ENCODE peak calls at places on chromosomes 7 and 10, in nine cellular contexts. M is stimulated activated CD4-positive, alpha-beta T cell treated with anti-CD3 and anti-CD28 coated beads, Interleukin-1b, Interleukin-23, amount 100 ng/mL, for 24 hours; S is cardiac fibroblast; W is heart left ventricle; B is T-helper 2 cell; V is HFF-Myc; I is activated CD8-positive, alpha-beta memory T cell treated with anti-CD3 and anti-CD28 coated beads for 48 hours; O is M059J; J is coronary artery. H is an unnamed sample.

GRCh38 chr7:18458830-18459229 is 36.7 kb upstream of the HDAC9 start:
- DNase-seq in M (no peak), S (no peak), W (no peak), B (no peak), V (no peak), I (no peak), O (peak), J (no peak), H (peak)

GRCh38 chr7:1314021-1314907 is 81.6 kb downstream of the UNCX start:
- DNase-seq in M (no peak), S (no peak), W (no peak), B (peak), V (no peak), I (no peak), O (no peak), J (no peak), H (no peak)

GRCh38 chr7:133196872-133197612 is 55.8 kb upstream of the EXOC4 start:
- DNase-seq in M (no peak), S (no peak), W (no peak), B (no peak), V (no peak), I (no peak), O (no peak), J (no peak), H (no peak)

GRCh38 chr7:142478479-142479220 is 220.8 kb upstream of the PRSS58 start:
- DNase-seq in M (no peak), S (peak), W (no peak), B (peak), V (peak), I (no peak), O (peak), J (no peak), H (peak)

GRCh38 chr7:138435231-138435919 is 24.7 kb upstream of the TRIM24 start:
- DNase-seq in M (no peak), S (no peak), W (no peak), B (no peak), V (no peak), I (no peak), O (no peak), J (no peak), H (no peak)

GRCh38 chr10:111207525-111207924 is 130.7 kb downstream of the ADRA2A start:
- DNase-seq in M (no peak), S (no peak), W (no peak), B (no peak), V (no peak), I (no peak), O (no peak), J (no peak), H (no peak)

GRCh38 chr10:118321724-118322575 is 20.2 kb downstream of the FAM204A start:
- DNase-seq in M (no peak), S (no peak), W (no peak), B (no peak), V (no peak), I (no peak), O (no peak), J (no peak), H (no peak)

GRCh38 chr7:89914673-89915072 is 239.6 kb upstream of the STEAP1 start:
- DNase-seq in M (no peak), S (no peak), W (no peak), B (no peak), V (no peak), I (no peak), O (no peak), J (no peak), H (no peak)

GRCh38 chr10:93821051-93821772 is 63.5 kb downstream of the LGI1 start:
- DNase-seq in M (no peak), S (peak), W (no peak), B (no peak), V (no peak), I (no peak), O (peak), J (no peak), H (no peak)

GRCh38 chr7:22287412-22287811 is 69.5 kb downstream of the RAPGEF5 start:
- DNase-seq in M (no peak), S (no peak), W (no peak), B (no peak), V (no peak), I (no peak), O (no peak), J (no peak), H (peak)

GRCh38 chr10:22002531-22003110 is 909 bp downstream of the DNAJC1 start:
- DNase-seq in M (no peak), S (peak), W (no peak), B (no peak), V (no peak), I (no peak), O (peak), J (no peak), H (peak)

GRCh38 chr7:44284216-44284615 is 41.2 kb downstream of the CAMK2B start:
- DNase-seq in M (no peak), S (no peak), W (peak), B (peak), V (no peak), I (no peak), O (peak), J (peak), H (no peak)

GRCh38 chr10:131439705-131440104 is 128.2 kb upstream of the TCERG1L start:
- DNase-seq in M (no peak), S (no peak), W (no peak), B (no peak), V (no peak), I (no peak), O (no peak), J (no peak), H (no peak)

GRCh38 chr10:87696922-87697714 is 37.4 kb downstream of the PAPSS2 start:
- DNase-seq in M (no peak), S (no peak), W (no peak), B (no peak), V (no peak), I (no peak), O (no peak), J (no peak), H (no peak)

GRCh38 chr7:69764681-69765080 is 166.4 kb downstream of the AUTS2 start:
- DNase-seq in M (no peak), S (no peak), W (no peak), B (no peak), V (no peak), I (no peak), O (no peak), J (no peak), H (no peak)

GRCh38 chr10:44477021-44477420 is 92.1 kb upstream of the CXCL12 start:
- DNase-seq in M (no peak), S (peak), W (no peak), B (no peak), V (no peak), I (no peak), O (peak), J (no peak), H (no peak)

GRCh38 chr10:8013619-8014018 is 40.9 kb upstream of the GATA3 start:
- DNase-seq in M (no peak), S (no peak), W (no peak), B (no peak), V (no peak), I (no peak), O (no peak), J (no peak), H (no peak)

GRCh38 chr10:114856544-114857287 is 35.1 kb downstream of the FHIP2A start:
- DNase-seq in M (no peak), S (peak), W (no peak), B (no peak), V (peak), I (no peak), O (peak), J (no peak), H (no peak)

GRCh38 chr7:42152353-42153205 is 84.4 kb downstream of the GLI3 start:
- DNase-seq in M (no peak), S (no peak), W (no peak), B (no peak), V (no peak), I (no peak), O (no peak), J (no peak), H (no peak)

GRCh38 chr7:108028111-108028510 is 25.1 kb upstream of the LAMB1 start:
- DNase-seq in M (no peak), S (no peak), W (no peak), B (no peak), V (no peak), I (no peak), O (no peak), J (no peak), H (no peak)

GRCh38 chr7:87059525-87060287 is at the start of gene ELAPOR2:
- DNase-seq in M (peak), S (peak), W (peak), B (peak), V (no peak), I (peak), O (peak), J (peak), H (peak)

GRCh38 chr10:110398419-110399162 is 93.9 kb upstream of the SMNDC1 start:
- DNase-seq in M (no peak), S (peak), W (no peak), B (no peak), V (peak), I (no peak), O (peak), J (peak), H (no peak)

GRCh38 chr10:79148452-79149344 is 79.9 kb downstream of the ZMIZ1 start:
- DNase-seq in M (no peak), S (peak), W (peak), B (no peak), V (no peak), I (no peak), O (peak), J (no peak), H (no peak)

GRCh38 chr7:131826960-131827359 is 270.5 kb upstream of the PODXL start:
- DNase-seq in M (no peak), S (no peak), W (no peak), B (no peak), V (no peak), I (no peak), O (peak), J (no peak), H (no peak)

GRCh38 chr7:3029138-3029537 is 14.5 kb downstream of the CARD11 start:
- DNase-seq in M (no peak), S (no peak), W (no peak), B (no peak), V (no peak), I (no peak), O (no peak), J (peak), H (no peak)

GRCh38 chr10:91049961-91050360 is 129.1 kb upstream of the ANKRD1 start:
- DNase-seq in M (no peak), S (peak), W (no peak), B (no peak), V (no peak), I (no peak), O (no peak), J (no peak), H (no peak)

GRCh38 chr7:132220060-132220459 is 356.2 kb downstream of the PLXNA4 start:
- DNase-seq in M (no peak), S (no peak), W (no peak), B (no peak), V (no peak), I (no peak), O (no peak), J (no peak), H (no peak)

GRCh38 chr10:109178576-109178975 is 744.7 kb downstream of the XPNPEP1 start:
- DNase-seq in M (no peak), S (no peak), W (no peak), B (no peak), V (no peak), I (no peak), O (no peak), J (no peak), H (no peak)

GRCh38 chr10:95208702-95209391 is 14.8 kb downstream of the ACSM6 start:
- DNase-seq in M (no peak), S (peak), W (no peak), B (no peak), V (no peak), I (no peak), O (no peak), J (no peak), H (no peak)

GRCh38 chr7:100983451-100984187 is 14.3 kb downstream of the MUC12 start:
- DNase-seq in M (no peak), S (peak), W (no peak), B (no peak), V (no peak), I (no peak), O (peak), J (no peak), H (no peak)

H was measured in germinal center.